ENCODE peak calls at places on chromosome 11, in six cellular contexts. One of them, this sample, is unnamed.

GRCh38 chr11:84468255-84468654 is 1158.9 kb downstream of the DLG2 start:
- DNase-seq in colonic mucosa: no peak
- DNase-seq in stimulated activated naive CD8-positive, alpha-beta T cell treated with anti-CD3 and anti-CD28 coated beads, Interleukin-15, Interleukin-2, amounts not matched to agents 100 U/mL and 50 U/mL, for 24 hours: no peak
- DNase-seq in mesenteric fat pad: no peak
- DNase-seq in HCT116: no peak
- DNase-seq in effector memory CD4-positive, alpha-beta T cell: no peak
- DNase-seq in this sample: no peak

GRCh38 chr11:44314733-44315132 is 4.8 kb upstream of the ALX4 start:
- DNase-seq in HCT116: no peak
- DNase-seq in mesenteric fat pad: no peak
- DNase-seq in stimulated activated naive CD8-positive, alpha-beta T cell treated with anti-CD3 and anti-CD28 coated beads, Interleukin-15, Interleukin-2, amounts not matched to agents 100 U/mL and 50 U/mL, for 24 hours: no peak
- DNase-seq in effector memory CD4-positive, alpha-beta T cell: no peak
- DNase-seq in colonic mucosa: no peak
- DNase-seq in this sample: no peak

GRCh38 chr11:29943347-29943746 is 73.5 kb downstream of the KCNA4 start:
- DNase-seq in colonic mucosa: no peak
- DNase-seq in HCT116: no peak
- DNase-seq in effector memory CD4-positive, alpha-beta T cell: no peak
- DNase-seq in stimulated activated naive CD8-positive, alpha-beta T cell treated with anti-CD3 and anti-CD28 coated beads, Interleukin-15, Interleukin-2, amounts not matched to agents 100 U/mL and 50 U/mL, for 24 hours: no peak
- DNase-seq in mesenteric fat pad: no peak
- DNase-seq in this sample: no peak

GRCh38 chr11:60931897-60932296 is 7.6 kb downstream of the TMEM132A start:
- DNase-seq in effector memory CD4-positive, alpha-beta T cell: no peak
- DNase-seq in HCT116: no peak
- DNase-seq in colonic mucosa: no peak
- DNase-seq in mesenteric fat pad: no peak
- DNase-seq in stimulated activated naive CD8-positive, alpha-beta T cell treated with anti-CD3 and anti-CD28 coated beads, Interleukin-15, Interleukin-2, amounts not matched to agents 100 U/mL and 50 U/mL, for 24 hours: no peak
- DNase-seq in this sample: no peak

GRCh38 chr11:11937433-11937832 is 71.0 kb downstream of the DKK3 start:
- DNase-seq in stimulated activated naive CD8-positive, alpha-beta T cell treated with anti-CD3 and anti-CD28 coated beads, Interleukin-15, Interleukin-2, amounts not matched to agents 100 U/mL and 50 U/mL, for 24 hours: no peak
- DNase-seq in colonic mucosa: no peak
- DNase-seq in mesenteric fat pad: no peak
- DNase-seq in HCT116: no peak
- DNase-seq in effector memory CD4-positive, alpha-beta T cell: no peak
- DNase-seq in this sample: no peak

GRCh38 chr11:23359297-23359696 is 499.0 kb upstream of the CCDC179 start:
- DNase-seq in mesenteric fat pad: no peak
- DNase-seq in effector memory CD4-positive, alpha-beta T cell: no peak
- DNase-seq in colonic mucosa: peak; percentile 23
- DNase-seq in stimulated activated naive CD8-positive, alpha-beta T cell treated with anti-CD3 and anti-CD28 coated beads, Interleukin-15, Interleukin-2, amounts not matched to agents 100 U/mL and 50 U/mL, for 24 hours: no peak
- DNase-seq in HCT116: no peak
- DNase-seq in this sample: no peak

GRCh38 chr11:820655-821512 is 2.2 kb downstream of the PNPLA2 start:
- DNase-seq in HCT116: no peak
- DNase-seq in stimulated activated naive CD8-positive, alpha-beta T cell treated with anti-CD3 and anti-CD28 coated beads, Interleukin-15, Interleukin-2, amounts not matched to agents 100 U/mL and 50 U/mL, for 24 hours: no peak
- DNase-seq in effector memory CD4-positive, alpha-beta T cell: no peak
- DNase-seq in colonic mucosa: peak; percentile 80
- DNase-seq in mesenteric fat pad: no peak
- DNase-seq in this sample: no peak

GRCh38 chr11:107705027-107705426 is 6.8 kb downstream of the SLN start:
- DNase-seq in HCT116: no peak
- DNase-seq in mesenteric fat pad: no peak
- DNase-seq in effector memory CD4-positive, alpha-beta T cell: no peak
- DNase-seq in colonic mucosa: no peak
- DNase-seq in stimulated activated naive CD8-positive, alpha-beta T cell treated with anti-CD3 and anti-CD28 coated beads, Interleukin-15, Interleukin-2, amounts not matched to agents 100 U/mL and 50 U/mL, for 24 hours: no peak
- DNase-seq in this sample: no peak

GRCh38 chr11:30346068-30346688 is 23.3 kb downstream of the ARL14EP start:
- DNase-seq in HCT116: peak; percentile 15
- DNase-seq in mesenteric fat pad: no peak
- DNase-seq in effector memory CD4-positive, alpha-beta T cell: no peak
- DNase-seq in colonic mucosa: no peak
- DNase-seq in stimulated activated naive CD8-positive, alpha-beta T cell treated with anti-CD3 and anti-CD28 coated beads, Interleukin-15, Interleukin-2, amounts not matched to agents 100 U/mL and 50 U/mL, for 24 hours: no peak
- DNase-seq in this sample: peak; percentile 29

GRCh38 chr11:43687120-43687791 is 6.7 kb downstream of the HSD17B12 start:
- DNase-seq in colonic mucosa: peak; percentile 21
- DNase-seq in effector memory CD4-positive, alpha-beta T cell: no peak
- DNase-seq in mesenteric fat pad: no peak
- DNase-seq in stimulated activated naive CD8-positive, alpha-beta T cell treated with anti-CD3 and anti-CD28 coated beads, Interleukin-15, Interleukin-2, amounts not matched to agents 100 U/mL and 50 U/mL, for 24 hours: no peak
- DNase-seq in HCT116: no peak
- DNase-seq in this sample: no peak

GRCh38 chr11:62217191-62217748 is 8.8 kb downstream of the SCGB2A1 start:
- DNase-seq in colonic mucosa: no peak
- DNase-seq in stimulated activated naive CD8-positive, alpha-beta T cell treated with anti-CD3 and anti-CD28 coated beads, Interleukin-15, Interleukin-2, amounts not matched to agents 100 U/mL and 50 U/mL, for 24 hours: no peak
- DNase-seq in HCT116: no peak
- DNase-seq in mesenteric fat pad: no peak
- DNase-seq in effector memory CD4-positive, alpha-beta T cell: no peak
- DNase-seq in this sample: peak; percentile 34

GRCh38 chr11:6612816-6613136 is 760 bp upstream of the TAF10 start:
- DNase-seq in stimulated activated naive CD8-positive, alpha-beta T cell treated with anti-CD3 and anti-CD28 coated beads, Interleukin-15, Interleukin-2, amounts not matched to agents 100 U/mL and 50 U/mL, for 24 hours: peak; percentile 41
- DNase-seq in effector memory CD4-positive, alpha-beta T cell: no peak
- DNase-seq in mesenteric fat pad: no peak
- DNase-seq in colonic mucosa: peak; percentile 74
- DNase-seq in HCT116: peak; percentile 41
- DNase-seq in this sample: peak; percentile 86

GRCh38 chr11:40867991-40868685 is 591.3 kb downstream of the LRRC4C start:
- DNase-seq in stimulated activated naive CD8-positive, alpha-beta T cell treated with anti-CD3 and anti-CD28 coated beads, Interleukin-15, Interleukin-2, amounts not matched to agents 100 U/mL and 50 U/mL, for 24 hours: no peak
- DNase-seq in mesenteric fat pad: no peak
- DNase-seq in effector memory CD4-positive, alpha-beta T cell: no peak
- DNase-seq in HCT116: no peak
- DNase-seq in colonic mucosa: no peak
- DNase-seq in this sample: no peak

GRCh38 chr11:76798202-76798581 is 15.0 kb downstream of the TSKU start:
- DNase-seq in HCT116: no peak
- DNase-seq in colonic mucosa: peak; percentile 19
- DNase-seq in effector memory CD4-positive, alpha-beta T cell: no peak
- DNase-seq in stimulated activated naive CD8-positive, alpha-beta T cell treated with anti-CD3 and anti-CD28 coated beads, Interleukin-15, Interleukin-2, amounts not matched to agents 100 U/mL and 50 U/mL, for 24 hours: no peak
- DNase-seq in mesenteric fat pad: no peak
- DNase-seq in this sample: no peak

GRCh38 chr11:31804439-31805036 is 6.6 kb downstream of the PAX6 start:
- DNase-seq in stimulated activated naive CD8-positive, alpha-beta T cell treated with anti-CD3 and anti-CD28 coated beads, Interleukin-15, Interleukin-2, amounts not matched to agents 100 U/mL and 50 U/mL, for 24 hours: no peak
- DNase-seq in effector memory CD4-positive, alpha-beta T cell: no peak
- DNase-seq in mesenteric fat pad: no peak
- DNase-seq in colonic mucosa: no peak
- DNase-seq in HCT116: no peak
- DNase-seq in this sample: no peak

GRCh38 chr11:103091441-103091809 is 535 bp downstream of the DCUN1D5 start:
- DNase-seq in colonic mucosa: peak; percentile 56
- DNase-seq in effector memory CD4-positive, alpha-beta T cell: no peak
- DNase-seq in mesenteric fat pad: peak; percentile 91
- DNase-seq in stimulated activated naive CD8-positive, alpha-beta T cell treated with anti-CD3 and anti-CD28 coated beads, Interleukin-15, Interleukin-2, amounts not matched to agents 100 U/mL and 50 U/mL, for 24 hours: peak; percentile 64
- DNase-seq in HCT116: no peak
- DNase-seq in this sample: peak; percentile 56

GRCh38 chr11:115612331-115612730 is 108.1 kb upstream of the CADM1 start:
- DNase-seq in effector memory CD4-positive, alpha-beta T cell: no peak
- DNase-seq in stimulated activated naive CD8-positive, alpha-beta T cell treated with anti-CD3 and anti-CD28 coated beads, Interleukin-15, Interleukin-2, amounts not matched to agents 100 U/mL and 50 U/mL, for 24 hours: no peak
- DNase-seq in colonic mucosa: no peak
- DNase-seq in HCT116: no peak
- DNase-seq in mesenteric fat pad: no peak
- DNase-seq in this sample: no peak

GRCh38 chr11:120525285-120526085 is 13.9 kb downstream of the GRIK4 start:
- DNase-seq in effector memory CD4-positive, alpha-beta T cell: no peak
- DNase-seq in mesenteric fat pad: no peak
- DNase-seq in stimulated activated naive CD8-positive, alpha-beta T cell treated with anti-CD3 and anti-CD28 coated beads, Interleukin-15, Interleukin-2, amounts not matched to agents 100 U/mL and 50 U/mL, for 24 hours: no peak
- DNase-seq in colonic mucosa: peak; percentile 56
- DNase-seq in HCT116: no peak
- DNase-seq in this sample: no peak

GRCh38 chr11:47928426-47928825 is 51.9 kb upstream of the PTPRJ start:
- DNase-seq in colonic mucosa: no peak
- DNase-seq in HCT116: no peak
- DNase-seq in mesenteric fat pad: no peak
- DNase-seq in effector memory CD4-positive, alpha-beta T cell: no peak
- DNase-seq in stimulated activated naive CD8-positive, alpha-beta T cell treated with anti-CD3 and anti-CD28 coated beads, Interleukin-15, Interleukin-2, amounts not matched to agents 100 U/mL and 50 U/mL, for 24 hours: no peak
- DNase-seq in this sample: no peak

GRCh38 chr11:119196833-119197483 is 9.2 kb upstream of the CBL start:
- DNase-seq in colonic mucosa: peak; percentile 88
- DNase-seq in HCT116: peak; percentile 76
- DNase-seq in mesenteric fat pad: no peak
- DNase-seq in effector memory CD4-positive, alpha-beta T cell: peak; percentile 37
- DNase-seq in stimulated activated naive CD8-positive, alpha-beta T cell treated with anti-CD3 and anti-CD28 coated beads, Interleukin-15, Interleukin-2, amounts not matched to agents 100 U/mL and 50 U/mL, for 24 hours: peak; percentile 70
- DNase-seq in this sample: peak; percentile 84

GRCh38 chr11:33978376-33978775 is 73.2 kb upstream of the CAPRIN1 start:
- DNase-seq in stimulated activated naive CD8-positive, alpha-beta T cell treated with anti-CD3 and anti-CD28 coated beads, Interleukin-15, Interleukin-2, amounts not matched to agents 100 U/mL and 50 U/mL, for 24 hours: no peak
- DNase-seq in colonic mucosa: no peak
- DNase-seq in mesenteric fat pad: no peak
- DNase-seq in effector memory CD4-positive, alpha-beta T cell: no peak
- DNase-seq in HCT116: no peak
- DNase-seq in this sample: no peak

GRCh38 chr11:11895672-11896071 is 53.9 kb downstream of the USP47 start:
- DNase-seq in effector memory CD4-positive, alpha-beta T cell: no peak
- DNase-seq in stimulated activated naive CD8-positive, alpha-beta T cell treated with anti-CD3 and anti-CD28 coated beads, Interleukin-15, Interleukin-2, amounts not matched to agents 100 U/mL and 50 U/mL, for 24 hours: no peak
- DNase-seq in mesenteric fat pad: no peak
- DNase-seq in HCT116: no peak
- DNase-seq in colonic mucosa: no peak
- DNase-seq in this sample: no peak

GRCh38 chr11:13962562-13963168 is at the start of gene SPON1:
- DNase-seq in mesenteric fat pad: peak; percentile 89
- DNase-seq in stimulated activated naive CD8-positive, alpha-beta T cell treated with anti-CD3 and anti-CD28 coated beads, Interleukin-15, Interleukin-2, amounts not matched to agents 100 U/mL and 50 U/mL, for 24 hours: peak; percentile 54
- DNase-seq in effector memory CD4-positive, alpha-beta T cell: no peak
- DNase-seq in colonic mucosa: peak; percentile 65
- DNase-seq in HCT116: no peak
- DNase-seq in this sample: no peak

GRCh38 chr11:72649215-72649976 is 24.8 kb downstream of the PDE2A start:
- DNase-seq in stimulated activated naive CD8-positive, alpha-beta T cell treated with anti-CD3 and anti-CD28 coated beads, Interleukin-15, Interleukin-2, amounts not matched to agents 100 U/mL and 50 U/mL, for 24 hours: no peak
- DNase-seq in effector memory CD4-positive, alpha-beta T cell: no peak
- DNase-seq in colonic mucosa: no peak
- DNase-seq in mesenteric fat pad: no peak
- DNase-seq in HCT116: no peak
- DNase-seq in this sample: no peak

GRCh38 chr11:95419915-95420314 is 188.9 kb upstream of the SESN3 start:
- DNase-seq in effector memory CD4-positive, alpha-beta T cell: no peak
- DNase-seq in colonic mucosa: no peak
- DNase-seq in HCT116: no peak
- DNase-seq in stimulated activated naive CD8-positive, alpha-beta T cell treated with anti-CD3 and anti-CD28 coated beads, Interleukin-15, Interleukin-2, amounts not matched to agents 100 U/mL and 50 U/mL, for 24 hours: no peak
- DNase-seq in mesenteric fat pad: no peak
- DNase-seq in this sample: no peak

GRCh38 chr11:133818302-133818701 is 27.0 kb downstream of the SPATA19 start:
- DNase-seq in stimulated activated naive CD8-positive, alpha-beta T cell treated with anti-CD3 and anti-CD28 coated beads, Interleukin-15, Interleukin-2, amounts not matched to agents 100 U/mL and 50 U/mL, for 24 hours: no peak
- DNase-seq in HCT116: no peak
- DNase-seq in effector memory CD4-positive, alpha-beta T cell: no peak
- DNase-seq in mesenteric fat pad: no peak
- DNase-seq in colonic mucosa: no peak
- DNase-seq in this sample: no peak

GRCh38 chr11:10413268-10413667 is 41.8 kb upstream of the AMPD3 start:
- DNase-seq in mesenteric fat pad: no peak
- DNase-seq in effector memory CD4-positive, alpha-beta T cell: peak; percentile 13
- DNase-seq in stimulated activated naive CD8-positive, alpha-beta T cell treated with anti-CD3 and anti-CD28 coated beads, Interleukin-15, Interleukin-2, amounts not matched to agents 100 U/mL and 50 U/mL, for 24 hours: peak; percentile 32
- DNase-seq in HCT116: peak; percentile 28
- DNase-seq in colonic mucosa: peak; percentile 38
- DNase-seq in this sample: peak; percentile 41

GRCh38 chr11:72343159-72343756 is 91.1 kb downstream of the CLPB start:
- DNase-seq in stimulated activated naive CD8-positive, alpha-beta T cell treated with anti-CD3 and anti-CD28 coated beads, Interleukin-15, Interleukin-2, amounts not matched to agents 100 U/mL and 50 U/mL, for 24 hours: no peak
- DNase-seq in HCT116: no peak
- DNase-seq in effector memory CD4-positive, alpha-beta T cell: no peak
- DNase-seq in mesenteric fat pad: no peak
- DNase-seq in colonic mucosa: no peak
- DNase-seq in this sample: no peak

GRCh38 chr11:86923993-86924766 is 31.0 kb downstream of the FZD4 start:
- DNase-seq in mesenteric fat pad: no peak
- DNase-seq in colonic mucosa: no peak
- DNase-seq in stimulated activated naive CD8-positive, alpha-beta T cell treated with anti-CD3 and anti-CD28 coated beads, Interleukin-15, Interleukin-2, amounts not matched to agents 100 U/mL and 50 U/mL, for 24 hours: no peak
- DNase-seq in effector memory CD4-positive, alpha-beta T cell: no peak
- DNase-seq in HCT116: no peak
- DNase-seq in this sample: no peak

GRCh38 chr11:105092255-105093239 is 47.0 kb downstream of the CARD18 start:
- DNase-seq in colonic mucosa: no peak
- DNase-seq in HCT116: no peak
- DNase-seq in stimulated activated naive CD8-positive, alpha-beta T cell treated with anti-CD3 and anti-CD28 coated beads, Interleukin-15, Interleukin-2, amounts not matched to agents 100 U/mL and 50 U/mL, for 24 hours: no peak
- DNase-seq in effector memory CD4-positive, alpha-beta T cell: no peak
- DNase-seq in mesenteric fat pad: no peak
- DNase-seq in this sample: no peak

GRCh38 chr11:69896250-69896649 is 77.0 kb upstream of the FGF3 start:
- DNase-seq in stimulated activated naive CD8-positive, alpha-beta T cell treated with anti-CD3 and anti-CD28 coated beads, Interleukin-15, Interleukin-2, amounts not matched to agents 100 U/mL and 50 U/mL, for 24 hours: no peak
- DNase-seq in colonic mucosa: no peak
- DNase-seq in HCT116: no peak
- DNase-seq in effector memory CD4-positive, alpha-beta T cell: no peak
- DNase-seq in mesenteric fat pad: no peak
- DNase-seq in this sample: no peak

GRCh38 chr11:124839051-124839971 is 25.9 kb upstream of the ROBO3 start:
- DNase-seq in effector memory CD4-positive, alpha-beta T cell: no peak
- DNase-seq in HCT116: no peak
- DNase-seq in stimulated activated naive CD8-positive, alpha-beta T cell treated with anti-CD3 and anti-CD28 coated beads, Interleukin-15, Interleukin-2, amounts not matched to agents 100 U/mL and 50 U/mL, for 24 hours: peak; percentile 17
- DNase-seq in mesenteric fat pad: no peak
- DNase-seq in colonic mucosa: no peak
- DNase-seq in this sample: peak; percentile 27

GRCh38 chr11:134266841-134267251 is 9.3 kb upstream of the GLB1L3 start:
- DNase-seq in colonic mucosa: peak; percentile 32
- DNase-seq in HCT116: no peak
- DNase-seq in stimulated activated naive CD8-positive, alpha-beta T cell treated with anti-CD3 and anti-CD28 coated beads, Interleukin-15, Interleukin-2, amounts not matched to agents 100 U/mL and 50 U/mL, for 24 hours: no peak
- DNase-seq in effector memory CD4-positive, alpha-beta T cell: no peak
- DNase-seq in mesenteric fat pad: no peak
- DNase-seq in this sample: no peak

GRCh38 chr11:112554586-112554985 is 293.9 kb upstream of the PLET1 start:
- DNase-seq in effector memory CD4-positive, alpha-beta T cell: no peak
- DNase-seq in HCT116: no peak
- DNase-seq in colonic mucosa: no peak
- DNase-seq in mesenteric fat pad: no peak
- DNase-seq in stimulated activated naive CD8-positive, alpha-beta T cell treated with anti-CD3 and anti-CD28 coated beads, Interleukin-15, Interleukin-2, amounts not matched to agents 100 U/mL and 50 U/mL, for 24 hours: no peak
- DNase-seq in this sample: no peak